ENCODE peak calls at places on chromosomes 11 and 22, in nine cellular contexts. One of them, this sample, is unnamed.

GRCh38 chr22:30214703-30215405 is 31.7 kb downstream of the LIF start:
- DNase-seq in GM23248: no peak
- DNase-seq in MM.1S: no peak
- DNase-seq in SK-N-SH: no peak
- DNase-seq in HCT116: no peak
- DNase-seq in neural progenitor cell: no peak
- DNase-seq in GM23338: peak; percentile 45
- DNase-seq in PC-3: no peak
- DNase-seq in OCI-LY7: no peak
- DNase-seq in this sample: no peak

GRCh38 chr11:128195057-128195751 is 392.2 kb downstream of the ETS1 start:
- DNase-seq in GM23248: no peak
- DNase-seq in MM.1S: no peak
- DNase-seq in SK-N-SH: no peak
- DNase-seq in HCT116: no peak
- DNase-seq in neural progenitor cell: no peak
- DNase-seq in GM23338: no peak
- DNase-seq in PC-3: no peak
- DNase-seq in OCI-LY7: no peak
- DNase-seq in this sample: no peak

GRCh38 chr11:65843811-65844210 is 10.0 kb downstream of the SNX32 start:
- DNase-seq in GM23248: no peak
- DNase-seq in MM.1S: no peak
- DNase-seq in SK-N-SH: no peak
- DNase-seq in HCT116: no peak
- DNase-seq in neural progenitor cell: no peak
- DNase-seq in GM23338: no peak
- DNase-seq in PC-3: no peak
- DNase-seq in OCI-LY7: no peak
- DNase-seq in this sample: peak; percentile 14

GRCh38 chr11:33179431-33179830 is 18.2 kb upstream of the CSTF3 start:
- DNase-seq in GM23248: no peak
- DNase-seq in MM.1S: no peak
- DNase-seq in SK-N-SH: no peak
- DNase-seq in HCT116: no peak
- DNase-seq in neural progenitor cell: no peak
- DNase-seq in GM23338: peak; percentile 24
- DNase-seq in PC-3: no peak
- DNase-seq in OCI-LY7: no peak
- DNase-seq in this sample: no peak

GRCh38 chr11:100151944-100152343 is 535.1 kb upstream of the ARHGAP42 start:
- DNase-seq in GM23248: peak; percentile 2
- DNase-seq in MM.1S: no peak
- DNase-seq in SK-N-SH: no peak
- DNase-seq in HCT116: no peak
- DNase-seq in neural progenitor cell: no peak
- DNase-seq in GM23338: no peak
- DNase-seq in PC-3: peak; percentile 45
- DNase-seq in OCI-LY7: no peak
- DNase-seq in this sample: no peak

GRCh38 chr11:86193297-86194095 is 51.1 kb upstream of the EED start:
- DNase-seq in GM23248: peak; percentile 84
- DNase-seq in MM.1S: peak; percentile 85
- DNase-seq in SK-N-SH: peak; percentile 72
- DNase-seq in HCT116: peak; percentile 86
- DNase-seq in neural progenitor cell: peak; percentile 82
- DNase-seq in GM23338: peak; percentile 94
- DNase-seq in PC-3: peak; percentile 78
- DNase-seq in OCI-LY7: peak; percentile 87
- DNase-seq in this sample: peak; percentile 80

GRCh38 chr11:777288-778255 is at the start of gene GATD1:
- DNase-seq in GM23248: peak; percentile 96
- DNase-seq in MM.1S: peak; percentile 93
- DNase-seq in SK-N-SH: peak; percentile 100
- DNase-seq in HCT116: peak; percentile 46
- DNase-seq in neural progenitor cell: peak; percentile 96
- DNase-seq in GM23338: peak; percentile 93
- DNase-seq in PC-3: peak; percentile 86
- DNase-seq in OCI-LY7: peak; percentile 93
- DNase-seq in this sample: peak; percentile 97

GRCh38 chr22:27648853-27649252 is 152.7 kb downstream of the MN1 start:
- DNase-seq in GM23248: no peak
- DNase-seq in MM.1S: no peak
- DNase-seq in SK-N-SH: no peak
- DNase-seq in HCT116: no peak
- DNase-seq in neural progenitor cell: no peak
- DNase-seq in GM23338: no peak
- DNase-seq in PC-3: no peak
- DNase-seq in OCI-LY7: no peak
- DNase-seq in this sample: no peak

GRCh38 chr22:48077699-48078098 is 1315.2 kb downstream of the TBC1D22A start:
- DNase-seq in GM23248: no peak
- DNase-seq in MM.1S: no peak
- DNase-seq in SK-N-SH: no peak
- DNase-seq in HCT116: no peak
- DNase-seq in neural progenitor cell: no peak
- DNase-seq in GM23338: no peak
- DNase-seq in PC-3: no peak
- DNase-seq in OCI-LY7: no peak
- DNase-seq in this sample: no peak

GRCh38 chr22:33726294-33726711 is 194.0 kb downstream of the LARGE1 start:
- DNase-seq in GM23248: peak; percentile 75
- DNase-seq in MM.1S: no peak
- DNase-seq in SK-N-SH: no peak
- DNase-seq in HCT116: no peak
- DNase-seq in neural progenitor cell: no peak
- DNase-seq in GM23338: no peak
- DNase-seq in PC-3: peak; percentile 26
- DNase-seq in OCI-LY7: no peak
- DNase-seq in this sample: peak; percentile 13

GRCh38 chr11:1155274-1155693 is 2.5 kb upstream of the MUC5AC start:
- DNase-seq in GM23248: no peak
- DNase-seq in MM.1S: no peak
- DNase-seq in SK-N-SH: no peak
- DNase-seq in HCT116: no peak
- DNase-seq in neural progenitor cell: no peak
- DNase-seq in GM23338: no peak
- DNase-seq in PC-3: peak; percentile 31
- DNase-seq in OCI-LY7: no peak
- DNase-seq in this sample: no peak

GRCh38 chr22:26474687-26475086 is 8.9 kb downstream of the HPS4 start:
- DNase-seq in GM23248: peak; percentile 21
- DNase-seq in MM.1S: no peak
- DNase-seq in SK-N-SH: no peak
- DNase-seq in HCT116: no peak
- DNase-seq in neural progenitor cell: no peak
- DNase-seq in GM23338: no peak
- DNase-seq in PC-3: peak; percentile 47
- DNase-seq in OCI-LY7: no peak
- DNase-seq in this sample: no peak

GRCh38 chr11:5736396-5736795 is at the start of gene OR56B1:
- DNase-seq in GM23248: peak; percentile 18
- DNase-seq in MM.1S: no peak
- DNase-seq in SK-N-SH: no peak
- DNase-seq in HCT116: no peak
- DNase-seq in neural progenitor cell: no peak
- DNase-seq in GM23338: no peak
- DNase-seq in PC-3: no peak
- DNase-seq in OCI-LY7: no peak
- DNase-seq in this sample: no peak

GRCh38 chr11:72924568-72925190 is 110.5 kb downstream of the ATG16L2 start:
- DNase-seq in GM23248: peak; percentile 68
- DNase-seq in MM.1S: peak; percentile 18
- DNase-seq in SK-N-SH: peak; percentile 22
- DNase-seq in HCT116: peak; percentile 8
- DNase-seq in neural progenitor cell: no peak
- DNase-seq in GM23338: no peak
- DNase-seq in PC-3: peak; percentile 65
- DNase-seq in OCI-LY7: peak; percentile 53
- DNase-seq in this sample: no peak

GRCh38 chr11:76910620-76911414 is 50.1 kb downstream of the ACER3 start:
- DNase-seq in GM23248: peak; percentile 15
- DNase-seq in MM.1S: no peak
- DNase-seq in SK-N-SH: no peak
- DNase-seq in HCT116: no peak
- DNase-seq in neural progenitor cell: no peak
- DNase-seq in GM23338: peak; percentile 79
- DNase-seq in PC-3: no peak
- DNase-seq in OCI-LY7: no peak
- DNase-seq in this sample: no peak

GRCh38 chr22:50620861-50621490 is 7.0 kb downstream of the ARSA start:
- DNase-seq in GM23248: peak; percentile 36
- DNase-seq in MM.1S: peak; percentile 56
- DNase-seq in SK-N-SH: no peak
- DNase-seq in HCT116: no peak
- DNase-seq in neural progenitor cell: no peak
- DNase-seq in GM23338: no peak
- DNase-seq in PC-3: peak; percentile 16
- DNase-seq in OCI-LY7: peak; percentile 76
- DNase-seq in this sample: no peak
- TF ChIP-seq EZH2phosphoT487 in GM23248: no peak
- TF ChIP-seq EZH2phosphoT487 in MM.1S: no peak
- TF ChIP-seq EZH2phosphoT487 in SK-N-SH: no peak
- TF ChIP-seq EZH2phosphoT487 in HCT116: no peak
- TF ChIP-seq EZH2phosphoT487 in neural progenitor cell: no peak
- TF ChIP-seq EZH2phosphoT487 in GM23338: no peak
- TF ChIP-seq EZH2phosphoT487 in PC-3: no peak
- TF ChIP-seq EZH2phosphoT487 in OCI-LY7: no peak
- TF ChIP-seq EZH2phosphoT487 in this sample: no peak

DNA sequence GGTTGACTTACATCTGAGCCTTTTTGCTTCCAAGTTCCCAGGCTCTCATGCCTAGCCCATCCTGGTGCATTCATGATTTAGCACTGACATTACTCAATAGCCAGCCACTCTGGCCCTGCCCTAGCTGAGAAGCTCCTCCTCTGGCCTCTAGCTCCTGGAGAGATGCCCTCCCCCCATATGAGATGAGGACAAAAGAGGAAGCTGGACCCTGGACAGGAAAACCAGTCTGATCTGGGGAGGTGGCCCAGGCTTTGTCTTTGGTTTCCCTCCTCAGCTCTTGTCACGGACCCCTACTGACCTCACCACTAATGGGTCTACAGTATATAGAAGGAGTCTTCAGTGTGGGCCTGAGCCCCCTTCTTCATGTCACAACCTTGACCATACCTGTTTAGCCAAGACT is 3.0 kb downstream of the RHOG start:
- DNase-seq in GM23248: peak; percentile 50
- DNase-seq in MM.1S: no peak
- DNase-seq in SK-N-SH: no peak
- DNase-seq in HCT116: no peak
- DNase-seq in neural progenitor cell: no peak
- DNase-seq in GM23338: no peak
- DNase-seq in PC-3: no peak
- DNase-seq in OCI-LY7: no peak
- DNase-seq in this sample: no peak
- H4K20me1 ChIP-seq in GM23248: peaks cover 7% of the 10 kb centered on the region
- H4K20me1 ChIP-seq in MM.1S: peaks cover 4% of the 10 kb centered on the region
- H4K20me1 ChIP-seq in SK-N-SH: peaks cover 66% of the 10 kb centered on the region
- H4K20me1 ChIP-seq in HCT116: no peaks in the 10 kb centered on the region
- H4K20me1 ChIP-seq in neural progenitor cell: peaks cover 68% of the 10 kb centered on the region
- H4K20me1 ChIP-seq in GM23338: peaks cover 57% of the 10 kb centered on the region
- H4K20me1 ChIP-seq in PC-3: peaks cover 12% of the 10 kb centered on the region
- H4K20me1 ChIP-seq in OCI-LY7: peaks cover 25% of the 10 kb centered on the region
- H4K20me1 ChIP-seq in this sample: peaks cover 26% of the 10 kb centered on the region

GRCh38 chr22:36546092-36546804 is 17.3 kb upstream of the EIF3D start:
- DNase-seq in GM23248: peak; percentile 74
- DNase-seq in MM.1S: peak; percentile 24
- DNase-seq in SK-N-SH: peak; percentile 86
- DNase-seq in HCT116: peak; percentile 73
- DNase-seq in neural progenitor cell: peak; percentile 88
- DNase-seq in GM23338: peak; percentile 92
- DNase-seq in PC-3: peak; percentile 67
- DNase-seq in OCI-LY7: peak; percentile 67
- DNase-seq in this sample: peak; percentile 67
- TF ChIP-seq EZH2phosphoT487 in GM23248: no peak
- TF ChIP-seq EZH2phosphoT487 in MM.1S: no peak
- TF ChIP-seq EZH2phosphoT487 in SK-N-SH: no peak
- TF ChIP-seq EZH2phosphoT487 in HCT116: no peak
- TF ChIP-seq EZH2phosphoT487 in neural progenitor cell: no peak
- TF ChIP-seq EZH2phosphoT487 in GM23338: no peak
- TF ChIP-seq EZH2phosphoT487 in PC-3: no peak
- TF ChIP-seq EZH2phosphoT487 in OCI-LY7: no peak
- TF ChIP-seq EZH2phosphoT487 in this sample: no peak

GRCh38 chr11:63879598-63879997 is 37.4 kb downstream of the RCOR2 start:
- DNase-seq in GM23248: no peak
- DNase-seq in MM.1S: no peak
- DNase-seq in SK-N-SH: no peak
- DNase-seq in HCT116: no peak
- DNase-seq in neural progenitor cell: no peak
- DNase-seq in GM23338: no peak
- DNase-seq in PC-3: no peak
- DNase-seq in OCI-LY7: no peak
- DNase-seq in this sample: no peak
- H4K20me1 ChIP-seq in GM23248: peaks cover 15% of the 10 kb centered on the region
- H4K20me1 ChIP-seq in MM.1S: no peaks in the 10 kb centered on the region
- H4K20me1 ChIP-seq in SK-N-SH: peaks cover 84% of the 10 kb centered on the region
- H4K20me1 ChIP-seq in HCT116: no peaks in the 10 kb centered on the region
- H4K20me1 ChIP-seq in neural progenitor cell: peaks cover 91% of the 10 kb centered on the region
- H4K20me1 ChIP-seq in GM23338: peaks cover 61% of the 10 kb centered on the region
- H4K20me1 ChIP-seq in PC-3: peaks cover 35% of the 10 kb centered on the region
- H4K20me1 ChIP-seq in OCI-LY7: peaks cover 9% of the 10 kb centered on the region
- H4K20me1 ChIP-seq in this sample: peaks cover 65% of the 10 kb centered on the region

GRCh38 chr11:57903441-57904123 is 120.1 kb upstream of the OR9Q1 start:
- DNase-seq in GM23248: peak; percentile 40
- DNase-seq in MM.1S: no peak
- DNase-seq in SK-N-SH: no peak
- DNase-seq in HCT116: peak; percentile 74
- DNase-seq in neural progenitor cell: no peak
- DNase-seq in GM23338: no peak
- DNase-seq in PC-3: peak; percentile 85
- DNase-seq in OCI-LY7: no peak
- DNase-seq in this sample: peak; percentile 64
- TF ChIP-seq EZH2phosphoT487 in GM23248: no peak
- TF ChIP-seq EZH2phosphoT487 in MM.1S: no peak
- TF ChIP-seq EZH2phosphoT487 in SK-N-SH: no peak
- TF ChIP-seq EZH2phosphoT487 in HCT116: no peak
- TF ChIP-seq EZH2phosphoT487 in neural progenitor cell: no peak
- TF ChIP-seq EZH2phosphoT487 in GM23338: no peak
- TF ChIP-seq EZH2phosphoT487 in PC-3: no peak
- TF ChIP-seq EZH2phosphoT487 in OCI-LY7: no peak
- TF ChIP-seq EZH2phosphoT487 in this sample: no peak

DNA sequence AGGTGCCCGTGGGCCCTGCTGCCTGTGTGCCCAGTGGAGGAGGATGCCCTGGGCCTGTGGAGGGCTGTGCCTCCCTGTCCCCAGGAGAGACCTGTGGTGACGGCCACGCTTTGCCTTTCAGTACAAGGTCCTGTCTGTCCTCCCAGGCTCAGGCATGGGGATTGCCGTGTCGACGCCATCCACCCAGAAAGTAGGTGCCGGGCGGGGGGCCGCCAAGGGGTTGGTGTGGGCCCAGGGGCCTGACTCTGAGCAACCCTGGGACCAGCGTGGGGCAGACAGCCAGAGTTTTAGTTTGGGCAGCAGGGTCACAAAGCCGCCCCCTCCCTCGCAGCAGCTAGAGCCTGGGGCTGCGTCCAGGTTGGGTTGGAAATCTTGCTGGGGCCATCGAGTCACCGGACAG is 56.3 kb downstream of the GRAMD4 start:
- DNase-seq in GM23248: no peak
- DNase-seq in MM.1S: no peak
- DNase-seq in SK-N-SH: no peak
- DNase-seq in HCT116: no peak
- DNase-seq in neural progenitor cell: no peak
- DNase-seq in GM23338: no peak
- DNase-seq in PC-3: no peak
- DNase-seq in OCI-LY7: no peak
- DNase-seq in this sample: no peak
- H4K20me1 ChIP-seq in GM23248: no peaks in the 10 kb centered on the region
- H4K20me1 ChIP-seq in MM.1S: no peaks in the 10 kb centered on the region
- H4K20me1 ChIP-seq in SK-N-SH: no peaks in the 10 kb centered on the region
- H4K20me1 ChIP-seq in HCT116: no peaks in the 10 kb centered on the region
- H4K20me1 ChIP-seq in neural progenitor cell: no peaks in the 10 kb centered on the region
- H4K20me1 ChIP-seq in GM23338: no peaks in the 10 kb centered on the region
- H4K20me1 ChIP-seq in PC-3: no peaks in the 10 kb centered on the region
- H4K20me1 ChIP-seq in OCI-LY7: no peaks in the 10 kb centered on the region
- H4K20me1 ChIP-seq in this sample: no peaks in the 10 kb centered on the region

This sample was measured in hepatocyte.